ENCODE peak calls at places on chromosomes 7 and 10, in five cellular contexts. G is K562, A is HCT116, T is HepG2, Z is SK-N-SH. L is an unnamed sample.

GRCh38 chr7:4702961-4703512 is 20.9 kb downstream of the FOXK1 start:
- DNase-seq in Z (no peak), T (no peak), G (no peak), A (no peak), L (no peak)

GRCh38 chr10:6047847-6048246 is 14.3 kb downstream of the IL2RA start:
- DNase-seq in T (no peak), G (no peak), Z (no peak), A (no peak), L (no peak)

GRCh38 chr10:115706482-115707076 is 566.4 kb downstream of the GFRA1 start:
- DNase-seq in G (no peak), A (peak), T (peak), Z (peak), L (no peak)

GRCh38 chr10:111098679-111099437 is 22.0 kb downstream of the ADRA2A start:
- DNase-seq in A (peak), Z (no peak), G (peak), T (no peak), L (no peak)

GRCh38 chr7:134693256-134693655 is 46.6 kb downstream of the BPGM start:
- DNase-seq in Z (no peak), G (no peak), A (no peak), T (no peak), L (no peak)

GRCh38 chr10:72079356-72079755 is 9.0 kb downstream of the SPOCK2 start:
- DNase-seq in G (no peak), Z (peak), T (no peak), A (no peak), L (no peak)

GRCh38 chr10:14953452-14954000 is 370 bp downstream of the DCLRE1C start:
- DNase-seq in A (peak), Z (peak), T (no peak), G (peak), L (peak)

GRCh38 chr7:1061180-1061579 is 16.8 kb downstream of the GPR146 start:
- DNase-seq in T (no peak), A (no peak), G (no peak), Z (no peak), L (no peak)

DNA sequence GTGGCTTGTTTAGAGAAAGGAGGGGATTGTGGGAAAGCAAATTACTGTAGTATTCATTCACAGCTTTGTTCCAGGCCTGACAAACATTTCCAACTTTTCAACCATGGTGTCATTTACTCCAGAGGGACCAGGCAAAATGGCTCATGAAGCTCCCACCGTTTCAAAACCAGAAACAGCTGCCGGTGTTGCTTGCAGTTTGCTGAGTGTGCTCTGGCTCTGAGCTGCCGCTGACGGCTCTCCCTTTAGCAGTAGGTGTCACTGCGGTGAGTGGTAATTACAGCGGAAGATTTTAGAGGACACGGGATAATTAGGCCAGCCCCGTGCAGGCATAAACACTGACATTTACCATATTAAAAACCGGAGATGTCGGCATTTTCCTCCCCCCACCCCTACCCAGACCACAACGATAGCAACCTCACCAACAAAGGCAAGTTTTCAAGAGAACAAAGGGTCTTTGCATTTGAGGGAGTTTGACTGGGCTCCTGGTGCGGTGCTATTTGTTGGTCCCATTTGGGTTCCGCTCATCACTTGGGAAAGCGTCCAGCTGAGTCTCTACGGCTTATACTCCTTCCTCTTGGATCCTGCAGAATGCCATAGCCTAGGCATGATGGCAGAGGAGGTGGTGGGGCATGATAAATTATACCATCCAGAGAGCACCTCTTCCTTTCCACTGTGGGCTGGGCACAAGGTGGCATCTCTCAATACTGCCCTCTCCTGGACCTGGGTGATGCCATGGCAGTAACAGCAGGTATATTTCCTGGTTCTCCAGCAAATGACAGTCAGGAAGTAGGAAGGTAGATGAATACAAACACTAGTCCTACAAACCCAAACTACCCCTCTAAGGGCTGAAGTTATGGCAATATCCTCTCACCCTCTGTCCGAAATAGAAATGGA is 1005.2 kb downstream of the KCNMA1 start:
- DNase-seq in G (no peak), A (peak), T (no peak), Z (no peak), L (no peak)
- TF ChIP-seq ZBTB33 in G (no peak), A (no peak), T (no peak), Z (no peak), L (no peak)

GRCh38 chr7:73865738-73866445 is 4.9 kb downstream of the TMEM270 start:
- DNase-seq in A (no peak), Z (peak), G (no peak), T (peak), L (no peak)
- TF ChIP-seq ZBTB33 in A (no peak), Z (no peak), G (no peak), T (no peak), L (no peak)

GRCh38 chr10:56318816-56319215 is 42.2 kb downstream of the ZWINT start:
- DNase-seq in Z (no peak), G (no peak), A (no peak), T (no peak), L (no peak)

GRCh38 chr10:56316603-56317002 is 44.5 kb downstream of the ZWINT start:
- DNase-seq in A (no peak), T (no peak), G (no peak), Z (no peak), L (no peak)

GRCh38 chr10:56317603-56318002 is 43.5 kb downstream of the ZWINT start:
- DNase-seq in A (no peak), Z (no peak), T (no peak), G (no peak), L (no peak)

DNA sequence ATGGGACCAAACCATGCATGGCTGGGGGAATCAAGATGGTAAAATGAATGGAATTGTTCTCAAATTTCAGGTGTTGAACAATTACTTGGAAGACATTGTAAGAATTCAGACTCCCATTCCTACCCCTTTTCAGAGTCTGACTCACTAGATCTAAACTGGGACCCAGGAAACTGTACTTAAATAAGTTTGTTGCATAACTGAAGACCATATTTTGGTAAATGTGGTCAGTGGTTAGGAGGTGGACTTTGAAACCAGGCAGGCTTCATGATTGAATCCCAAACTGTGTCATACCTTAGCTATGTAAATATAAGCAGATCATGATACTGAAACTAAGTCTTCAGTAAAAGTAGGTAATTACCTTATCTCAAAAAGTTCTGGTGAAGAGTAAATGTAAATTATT is 41.7 kb downstream of the ZWINT start:
- DNase-seq in G (no peak), T (no peak), A (no peak), Z (no peak), L (peak)
- TF ChIP-seq ZBTB33 in G (no peak), T (no peak), A (no peak), Z (no peak), L (no peak)

GRCh38 chr7:19020711-19021110 is 96.7 kb downstream of the TWIST1 start:
- DNase-seq in G (no peak), Z (no peak), T (no peak), A (no peak), L (no peak)
- TF ChIP-seq ZBTB33 in G (no peak), Z (no peak), T (no peak), A (no peak), L (no peak)

L was measured in GM12878.